ENCODE peak calls at places on chromosomes 13 and 19, in six cellular contexts. S, R, K, G, I and X are unnamed samples.

GRCh38 chr13:99425485-99426341 is 75.6 kb upstream of the TM9SF2 start:
- DNase-seq in R (no peak), I (no peak), G (no peak), S (no peak), K (peak), X (peak)

GRCh38 chr19:19053508-19054314 is 10.1 kb upstream of the SLC25A42 start:
- DNase-seq in G (peak), I (peak), R (peak), S (no peak), K (peak), X (peak)

GRCh38 chr19:38660724-38661123 is 13.3 kb downstream of the ACTN4 start:
- DNase-seq in R (no peak), K (no peak), I (no peak), G (no peak), S (no peak), X (no peak)

GRCh38 chr13:107276936-107277335 is 709.0 kb upstream of the ARGLU1 start:
- DNase-seq in R (no peak), K (no peak), S (no peak), I (no peak), G (no peak), X (no peak)

GRCh38 chr13:70310720-70311119 is 202.5 kb upstream of the KLHL1 start:
- DNase-seq in K (peak), G (no peak), R (peak), S (no peak), I (no peak), X (no peak)

GRCh38 chr13:19864018-19864338 is 529 bp upstream of the ZMYM5 start:
- DNase-seq in G (peak), S (no peak), R (peak), I (peak), K (peak), X (peak)

GRCh38 chr13:59409651-59410200 is 754.0 kb downstream of the DIAPH3 start:
- DNase-seq in G (no peak), S (no peak), K (no peak), I (no peak), R (no peak), X (no peak)

GRCh38 chr19:18558595-18558994 is 925 bp downstream of the KXD1 start:
- DNase-seq in K (no peak), S (no peak), G (no peak), R (no peak), I (no peak), X (no peak)

GRCh38 chr13:53405616-53406015 is 377.0 kb downstream of the OLFM4 start:
- DNase-seq in R (no peak), I (no peak), S (no peak), K (no peak), G (no peak), X (no peak)

GRCh38 chr19:5216141-5216847 is 124.3 kb downstream of the PTPRS start:
- DNase-seq in G (no peak), S (no peak), R (no peak), K (no peak), I (no peak), X (no peak)

GRCh38 chr19:3721131-3721899 is 13.1 kb downstream of the TJP3 start:
- DNase-seq in K (peak), I (peak), R (peak), G (peak), S (no peak), X (peak)

GRCh38 chr19:8386990-8387389 is 3.2 kb upstream of the RAB11B start:
- DNase-seq in K (no peak), R (no peak), S (no peak), G (no peak), I (no peak), X (no peak)

GRCh38 chr19:1410136-1410786 is 2.9 kb downstream of the DAZAP1 start:
- DNase-seq in I (no peak), R (peak), S (no peak), K (no peak), G (peak), X (no peak)

GRCh38 chr13:41643502-41643901 is 186.2 kb downstream of the RGCC start:
- DNase-seq in S (no peak), R (no peak), K (no peak), I (no peak), G (no peak), X (no peak)

GRCh38 chr13:112447306-112447705 is 71.2 kb downstream of the SPACA7 start:
- DNase-seq in G (no peak), S (no peak), R (no peak), K (no peak), I (no peak), X (no peak)

GRCh38 chr13:76713280-76713679 is 172.9 kb downstream of the KCTD12 start:
- DNase-seq in K (no peak), R (no peak), I (no peak), S (no peak), G (no peak), X (no peak)